ENCODE peak calls at places on chromosomes 11 and 22, in six cellular contexts. One of them, this sample, is unnamed.

GRCh38 chr11:111982019-111982464 is 43.2 kb upstream of the DLAT start:
- DNase-seq in EL: peak
- DNase-seq in activated T-helper 1 cell treated with anti-CD3 and anti-CD28 coated beads, Interleukin-2, amount 50 U/mL, for 16 hours: peak
- DNase-seq in NCI-H748 treated with DMSO at 0.1 percent for 48 hours: no peak
- DNase-seq in HFFc6: peak
- DNase-seq in fibroblast of the conjunctiva: no peak
- DNase-seq in this sample: peak

GRCh38 chr22:25024895-25025294 is 72.4 kb downstream of the KIAA1671 start:
- DNase-seq in NCI-H748 treated with DMSO at 0.1 percent for 48 hours: no peak
- DNase-seq in activated T-helper 1 cell treated with anti-CD3 and anti-CD28 coated beads, Interleukin-2, amount 50 U/mL, for 16 hours: no peak
- DNase-seq in EL: no peak
- DNase-seq in fibroblast of the conjunctiva: no peak
- DNase-seq in HFFc6: no peak
- DNase-seq in this sample: no peak

GRCh38 chr11:44950036-44950624 is 553 bp downstream of the TP53I11 start:
- DNase-seq in EL: peak
- DNase-seq in NCI-H748 treated with DMSO at 0.1 percent for 48 hours: peak
- DNase-seq in HFFc6: no peak
- DNase-seq in fibroblast of the conjunctiva: no peak
- DNase-seq in activated T-helper 1 cell treated with anti-CD3 and anti-CD28 coated beads, Interleukin-2, amount 50 U/mL, for 16 hours: peak
- DNase-seq in this sample: peak

GRCh38 chr11:2913776-2914474 is 15.3 kb downstream of the PHLDA2 start:
- DNase-seq in HFFc6: no peak
- DNase-seq in fibroblast of the conjunctiva: no peak
- DNase-seq in NCI-H748 treated with DMSO at 0.1 percent for 48 hours: no peak
- DNase-seq in EL: no peak
- DNase-seq in activated T-helper 1 cell treated with anti-CD3 and anti-CD28 coated beads, Interleukin-2, amount 50 U/mL, for 16 hours: no peak
- DNase-seq in this sample: no peak

GRCh38 chr11:95487938-95488337 is 256.9 kb upstream of the SESN3 start:
- DNase-seq in HFFc6: no peak
- DNase-seq in activated T-helper 1 cell treated with anti-CD3 and anti-CD28 coated beads, Interleukin-2, amount 50 U/mL, for 16 hours: no peak
- DNase-seq in EL: no peak
- DNase-seq in NCI-H748 treated with DMSO at 0.1 percent for 48 hours: no peak
- DNase-seq in fibroblast of the conjunctiva: no peak
- DNase-seq in this sample: no peak

GRCh38 chr11:1827931-1828330 is 6.9 kb upstream of the SYT8 start:
- DNase-seq in fibroblast of the conjunctiva: no peak
- DNase-seq in NCI-H748 treated with DMSO at 0.1 percent for 48 hours: no peak
- DNase-seq in EL: no peak
- DNase-seq in HFFc6: no peak
- DNase-seq in activated T-helper 1 cell treated with anti-CD3 and anti-CD28 coated beads, Interleukin-2, amount 50 U/mL, for 16 hours: no peak
- DNase-seq in this sample: no peak

GRCh38 chr22:49760630-49761571 is 66.8 kb downstream of the BRD1 start:
- DNase-seq in activated T-helper 1 cell treated with anti-CD3 and anti-CD28 coated beads, Interleukin-2, amount 50 U/mL, for 16 hours: no peak
- DNase-seq in fibroblast of the conjunctiva: no peak
- DNase-seq in NCI-H748 treated with DMSO at 0.1 percent for 48 hours: no peak
- DNase-seq in HFFc6: no peak
- DNase-seq in EL: no peak
- DNase-seq in this sample: no peak

GRCh38 chr11:31412946-31413345 is 43.3 kb downstream of the DNAJC24 start:
- DNase-seq in NCI-H748 treated with DMSO at 0.1 percent for 48 hours: no peak
- DNase-seq in fibroblast of the conjunctiva: peak
- DNase-seq in HFFc6: peak
- DNase-seq in EL: peak
- DNase-seq in activated T-helper 1 cell treated with anti-CD3 and anti-CD28 coated beads, Interleukin-2, amount 50 U/mL, for 16 hours: no peak
- DNase-seq in this sample: no peak

GRCh38 chr22:43945632-43946390 is 9.4 kb upstream of the SAMM50 start:
- DNase-seq in fibroblast of the conjunctiva: peak
- DNase-seq in HFFc6: peak
- DNase-seq in NCI-H748 treated with DMSO at 0.1 percent for 48 hours: peak
- DNase-seq in EL: peak
- DNase-seq in activated T-helper 1 cell treated with anti-CD3 and anti-CD28 coated beads, Interleukin-2, amount 50 U/mL, for 16 hours: peak
- DNase-seq in this sample: peak

GRCh38 chr22:21444701-21445436 is 22.3 kb upstream of the TMEM191C start:
- DNase-seq in NCI-H748 treated with DMSO at 0.1 percent for 48 hours: no peak
- DNase-seq in HFFc6: no peak
- DNase-seq in fibroblast of the conjunctiva: no peak
- DNase-seq in activated T-helper 1 cell treated with anti-CD3 and anti-CD28 coated beads, Interleukin-2, amount 50 U/mL, for 16 hours: no peak
- DNase-seq in EL: no peak
- DNase-seq in this sample: no peak

GRCh38 chr11:66002648-66003225 is 434 bp downstream of the BANF1 start:
- DNase-seq in fibroblast of the conjunctiva: peak
- DNase-seq in HFFc6: peak
- DNase-seq in EL: no peak
- DNase-seq in activated T-helper 1 cell treated with anti-CD3 and anti-CD28 coated beads, Interleukin-2, amount 50 U/mL, for 16 hours: no peak
- DNase-seq in NCI-H748 treated with DMSO at 0.1 percent for 48 hours: peak
- DNase-seq in this sample: peak

GRCh38 chr11:109120341-109120740 is 301.6 kb upstream of the C11orf87 start:
- DNase-seq in EL: no peak
- DNase-seq in NCI-H748 treated with DMSO at 0.1 percent for 48 hours: no peak
- DNase-seq in activated T-helper 1 cell treated with anti-CD3 and anti-CD28 coated beads, Interleukin-2, amount 50 U/mL, for 16 hours: no peak
- DNase-seq in fibroblast of the conjunctiva: no peak
- DNase-seq in HFFc6: no peak
- DNase-seq in this sample: no peak